ENCODE peak calls at places on chromosomes 16 and 17, in ten cellular contexts. Z is mucosa of descending colon, E is left ventricle myocardium inferior, W is transverse colon, D is body of pancreas, Y is hepatocyte, O is IMR-90, I is PC-3, K is cardiac muscle cell, S is A549. U is an unnamed sample. For H3K4me1, the result is how much of the 10 kb centered on the place peaks cover.

GRCh38 chr16:8391219-8391757 is 199.0 kb downstream of the TMEM114 start:
- DNase-seq in Z (no peak), E (no peak), W (no peak), D (peak), Y (peak), O (no peak), I (no peak), K (no peak), S (no peak), U (no peak)

GRCh38 chr17:75654176-75654575 is 12.8 kb downstream of the RECQL5 start:
- DNase-seq in Z (no peak), E (no peak), W (no peak), D (no peak), Y (no peak), O (no peak), I (peak), K (no peak), S (no peak), U (no peak)

GRCh38 chr16:76243620-76244019 is 33.6 kb upstream of the CNTNAP4 start:
- DNase-seq in Z (no peak), E (no peak), W (no peak), D (no peak), Y (no peak), O (no peak), I (no peak), K (no peak), S (no peak), U (no peak)

GRCh38 chr17:59746849-59747445 is 39.5 kb downstream of the VMP1 start:
- DNase-seq in Z (no peak), E (no peak), W (no peak), D (peak), Y (peak), O (peak), I (peak), K (peak), S (peak), U (no peak)

GRCh38 chr17:77872199-77872598 is 86.3 kb upstream of the TNRC6C start:
- DNase-seq in Z (no peak), E (no peak), W (no peak), D (no peak), Y (no peak), O (no peak), I (no peak), K (no peak), S (no peak), U (no peak)

GRCh38 chr16:67151431-67152097 is 766 bp upstream of the B3GNT9 start:
- DNase-seq in Z (no peak), E (no peak), W (no peak), D (no peak), Y (no peak), O (no peak), I (no peak), K (no peak), S (peak), U (no peak)

GRCh38 chr16:1530883-1531637 is 2.4 kb upstream of the TMEM204 start:
- DNase-seq in Z (no peak), E (peak), W (peak), D (peak), Y (peak), O (peak), I (no peak), K (no peak), S (no peak), U (no peak)

GRCh38 chr16:2170080-2170479 is 14.5 kb downstream of the TRAF7 start:
- DNase-seq in Z (no peak), E (no peak), W (no peak), D (no peak), Y (no peak), O (no peak), I (no peak), K (no peak), S (no peak), U (no peak)

GRCh38 chr16:52680993-52681392 is 134.1 kb upstream of the TOX3 start:
- DNase-seq in Z (no peak), E (no peak), W (no peak), D (no peak), Y (no peak), O (no peak), I (no peak), K (peak), S (no peak), U (peak)

GRCh38 chr16:86446279-86446678 is 64.0 kb upstream of the FOXF1 start:
- DNase-seq in Z (no peak), E (no peak), W (no peak), D (no peak), Y (no peak), O (no peak), I (no peak), K (no peak), S (no peak), U (no peak)

GRCh38 chr17:61490540-61490975 is 38.3 kb downstream of the TBX4 start:
- DNase-seq in Z (no peak), E (no peak), W (no peak), D (no peak), Y (peak), O (peak), I (peak), K (no peak), S (peak), U (no peak)

GRCh38 chr17:12545877-12546513 is 119.7 kb upstream of the MYOCD start:
- DNase-seq in Z (no peak), E (no peak), W (peak), D (peak), Y (peak), O (peak), I (peak), K (peak), S (peak), U (no peak)

GRCh38 chr16:8925455-8925854 is 38.3 kb downstream of the USP7 start:
- DNase-seq in Z (no peak), E (no peak), W (no peak), D (no peak), Y (no peak), O (no peak), I (no peak), K (no peak), S (no peak), U (no peak)

GRCh38 chr17:50631908-50632571 is 2.6 kb upstream of the ABCC3 start:
- DNase-seq in Z (peak), E (no peak), W (no peak), D (no peak), Y (no peak), O (no peak), I (peak), K (no peak), S (no peak), U (no peak)

GRCh38 chr16:14409563-14409962 is 220.5 kb downstream of the PARN start:
- DNase-seq in Z (no peak), E (no peak), W (peak), D (peak), Y (peak), O (peak), I (peak), K (no peak), S (no peak), U (no peak)

GRCh38 chr17:76053230-76054111 is 18.8 kb downstream of the SRP68 start:
- DNase-seq in Z (no peak), E (no peak), W (no peak), D (no peak), Y (peak), O (peak), I (peak), K (peak), S (peak), U (peak)

GRCh38 chr17:14201087-14201486 is 35.6 kb downstream of the CDRT15 start:
- DNase-seq in Z (no peak), E (no peak), W (peak), D (no peak), Y (no peak), O (peak), I (no peak), K (no peak), S (no peak), U (no peak)

GRCh38 chr17:66494023-66494803 is 191.8 kb downstream of the PRKCA start:
- DNase-seq in Z (no peak), E (no peak), W (no peak), D (no peak), Y (no peak), O (peak), I (peak), K (no peak), S (peak), U (no peak)

GRCh38 chr17:82492647-82493516 is 26.6 kb upstream of the FOXK2 start:
- DNase-seq in Z (no peak), E (no peak), W (no peak), D (no peak), Y (no peak), O (peak), I (peak), K (no peak), S (peak), U (no peak)

GRCh38 chr17:56987283-56987834 is 9.4 kb downstream of the SCPEP1 start:
- DNase-seq in Z (no peak), E (no peak), W (no peak), D (no peak), Y (no peak), O (no peak), I (no peak), K (no peak), S (no peak), U (no peak)

GRCh38 chr17:35750526-35751395 is 2.3 kb downstream of the GAS2L2 start:
- DNase-seq in Z (no peak), E (no peak), W (no peak), D (no peak), Y (no peak), O (no peak), I (no peak), K (no peak), S (no peak), U (no peak)

GRCh38 chr16:48126801-48127644 is 28.8 kb downstream of the ABCC12 start:
- DNase-seq in Z (no peak), E (no peak), W (no peak), D (peak), Y (peak), O (peak), I (peak), K (peak), S (peak), U (peak)

GRCh38 chr17:31538080-31538762 is 146.7 kb downstream of the RAB11FIP4 start:
- DNase-seq in Z (no peak), E (no peak), W (peak), D (no peak), Y (no peak), O (no peak), I (no peak), K (no peak), S (no peak), U (no peak)

GRCh38 chr16:85532147-85532546 is 81.0 kb upstream of the GSE1 start:
- DNase-seq in Z (no peak), E (no peak), W (no peak), D (no peak), Y (no peak), O (no peak), I (no peak), K (no peak), S (no peak), U (no peak)

GRCh38 chr17:58783380-58783779 is 27.7 kb downstream of the PPM1E start:
- DNase-seq in Z (no peak), E (no peak), W (no peak), D (no peak), Y (peak), O (no peak), I (peak), K (no peak), S (no peak), U (no peak)

GRCh38 chr16:27518226-27518625 is 31.5 kb downstream of the GTF3C1 start:
- DNase-seq in Z (no peak), E (no peak), W (no peak), D (no peak), Y (no peak), O (no peak), I (no peak), K (no peak), S (no peak), U (no peak)

GRCh38 chr16:27516360-27516759 is 33.4 kb downstream of the GTF3C1 start:
- DNase-seq in Z (no peak), E (no peak), W (no peak), D (peak), Y (no peak), O (no peak), I (no peak), K (no peak), S (no peak), U (no peak)

GRCh38 chr16:27514806-27515205 is 34.9 kb downstream of the GTF3C1 start:
- DNase-seq in Z (peak), E (peak), W (no peak), D (no peak), Y (no peak), O (peak), I (no peak), K (no peak), S (no peak), U (no peak)

GRCh38 chr16:27512061-27512460 is 37.7 kb downstream of the GTF3C1 start:
- DNase-seq in Z (no peak), E (no peak), W (no peak), D (peak), Y (no peak), O (no peak), I (no peak), K (no peak), S (no peak), U (no peak)

DNA sequence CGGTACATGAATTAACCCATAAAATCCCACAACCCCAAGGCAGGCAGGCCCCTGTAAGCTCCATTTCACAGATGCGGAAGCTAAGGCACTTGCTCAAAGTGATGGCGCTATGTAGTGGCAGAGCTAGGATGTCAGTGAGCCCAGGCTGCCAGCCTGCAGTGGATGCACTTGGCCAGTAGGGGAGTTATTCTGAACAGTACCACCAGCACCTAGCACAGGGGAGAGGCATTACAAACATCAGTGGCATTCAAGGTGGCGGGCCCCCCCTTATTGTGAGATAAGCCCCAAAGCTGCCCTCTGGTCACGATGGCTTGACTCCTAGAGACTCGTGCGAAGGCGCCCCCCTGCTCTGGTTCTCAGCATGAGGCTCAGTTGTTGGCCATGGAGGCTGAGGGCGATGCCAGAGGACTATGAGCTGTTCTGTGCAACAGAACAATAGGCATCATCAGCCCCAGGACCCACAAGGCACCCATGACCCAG is 33.8 kb downstream of the GTF3C1 start:
- DNase-seq in Z (no peak), E (no peak), W (no peak), D (peak), Y (peak), O (no peak), I (peak), K (peak), S (peak), U (no peak)
- TF ChIP-seq CTCF in Z (no peak), E (peak), W (peak), D (peak), Y (peak), O (peak), I (peak), K (peak), S (peak), U (no peak)

GRCh38 chr17:80262775-80263244 is 2.2 kb downstream of the RNF213 start:
- DNase-seq in Z (no peak), E (no peak), W (no peak), D (no peak), Y (no peak), O (no peak), I (no peak), K (no peak), S (no peak), U (no peak)

GRCh38 chr17:80263253-80264047 is 2.8 kb downstream of the RNF213 start:
- DNase-seq in Z (peak), E (peak), W (peak), D (peak), Y (peak), O (peak), I (no peak), K (no peak), S (peak), U (peak)

GRCh38 chr17:80261895-80262279 is 1.2 kb downstream of the RNF213 start:
- DNase-seq in Z (no peak), E (no peak), W (no peak), D (no peak), Y (no peak), O (no peak), I (no peak), K (no peak), S (no peak), U (no peak)

GRCh38 chr17:80261159-80261894 is 675 bp downstream of the RNF213 start:
- DNase-seq in Z (peak), E (peak), W (peak), D (peak), Y (peak), O (peak), I (peak), K (peak), S (peak), U (peak)

DNA sequence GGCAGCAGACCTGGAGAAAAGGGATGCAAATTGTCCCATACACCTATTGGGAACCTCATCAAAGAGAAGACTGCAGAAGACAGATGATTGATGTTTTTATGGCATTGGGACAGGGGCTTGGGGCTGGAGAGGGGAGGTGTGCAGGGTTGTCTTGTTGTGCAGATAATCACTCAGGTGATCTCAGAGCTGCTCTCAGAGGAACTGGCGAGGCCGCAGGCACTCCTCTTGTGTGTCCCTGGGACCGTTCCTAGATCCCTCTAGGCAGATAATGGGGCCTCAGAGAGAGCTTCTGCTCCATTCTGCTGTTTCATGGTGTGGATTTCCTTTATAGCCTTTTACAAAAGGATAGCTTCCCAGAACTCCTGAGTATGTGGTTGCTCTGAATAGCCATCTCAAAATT is 1.6 kb downstream of the RNF213 start:
- DNase-seq in Z (no peak), E (no peak), W (no peak), D (no peak), Y (no peak), O (no peak), I (no peak), K (no peak), S (no peak), U (no peak)
- H3K4me1 ChIP-seq in Z (under half), E (half or more), W (under half), D (under half), Y (under half), O (under half), I (under half), K (under half), S (half or more), U (under half)

DNA sequence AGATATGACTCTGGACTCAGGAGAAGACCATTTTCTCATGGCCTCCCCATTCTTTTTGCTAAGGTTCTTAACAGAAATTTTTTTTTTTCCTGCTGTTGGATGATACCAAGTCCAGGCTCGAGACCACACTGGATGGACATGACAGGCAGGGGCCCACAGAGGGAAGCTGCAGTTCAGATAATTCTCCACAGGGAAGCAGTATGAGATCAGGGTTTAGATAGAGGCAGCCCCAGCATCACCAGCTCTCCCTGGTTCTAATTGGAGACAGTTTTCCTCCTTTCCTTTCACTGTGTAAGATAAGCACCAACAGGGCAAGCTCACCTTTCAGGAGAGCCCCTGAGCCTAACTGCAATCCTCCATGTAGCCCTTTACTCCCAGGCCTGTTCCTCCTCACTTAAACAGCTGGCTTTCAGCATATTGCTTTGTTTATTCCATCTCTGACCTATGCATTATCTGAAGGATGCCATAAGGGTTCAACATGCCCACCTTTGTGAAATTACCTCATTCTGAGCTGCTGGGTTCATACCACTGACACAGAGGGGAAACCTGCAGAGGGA is 108.1 kb downstream of the SNX11 start:
- DNase-seq in Z (no peak), E (no peak), W (peak), D (peak), Y (peak), O (peak), I (peak), K (no peak), S (peak), U (no peak)
- TF ChIP-seq CTCF in Z (peak), E (peak), W (peak), D (peak), Y (peak), O (peak), I (peak), K (peak), S (peak), U (no peak)

GRCh38 chr17:45429338-45430005 is 3.2 kb downstream of the ARHGAP27 start:
- DNase-seq in Z (peak), E (no peak), W (no peak), D (no peak), Y (peak), O (no peak), I (no peak), K (peak), S (no peak), U (no peak)

GRCh38 chr17:45427181-45427835 is 5.4 kb downstream of the ARHGAP27 start:
- DNase-seq in Z (peak), E (no peak), W (no peak), D (no peak), Y (peak), O (no peak), I (no peak), K (no peak), S (no peak), U (no peak)

GRCh38 chr17:45428954-45429337 is 3.7 kb downstream of the ARHGAP27 start:
- DNase-seq in Z (peak), E (no peak), W (no peak), D (no peak), Y (no peak), O (no peak), I (no peak), K (no peak), S (no peak), U (no peak)

GRCh38 chr17:45426561-45426960 is 6.1 kb downstream of the ARHGAP27 start:
- DNase-seq in Z (peak), E (no peak), W (no peak), D (no peak), Y (peak), O (no peak), I (no peak), K (no peak), S (no peak), U (no peak)

GRCh38 chr17:45428050-45428953 is 4.4 kb downstream of the ARHGAP27 start:
- DNase-seq in Z (peak), E (peak), W (peak), D (peak), Y (peak), O (peak), I (peak), K (peak), S (peak), U (peak)
- H3K4me1 ChIP-seq in Z (under half), E (half or more), W (under half), D (half or more), Y (under half), O (under half), I (half or more), K (under half), S (under half), U (under half)

GRCh38 chr17:39666231-39666600 is 1.1 kb downstream of the TCAP start:
- DNase-seq in Z (no peak), E (peak), W (no peak), D (no peak), Y (no peak), O (no peak), I (no peak), K (no peak), S (no peak), U (no peak)

GRCh38 chr17:39666601-39667261 is 1.5 kb upstream of the PNMT start:
- DNase-seq in Z (no peak), E (peak), W (no peak), D (no peak), Y (no peak), O (no peak), I (no peak), K (no peak), S (no peak), U (no peak)

GRCh38 chr17:39667262-39668140 is 752 bp upstream of the PNMT start:
- DNase-seq in Z (no peak), E (peak), W (peak), D (no peak), Y (peak), O (no peak), I (no peak), K (peak), S (no peak), U (no peak)

GRCh38 chr17:39664581-39665561 is at the start of gene TCAP:
- DNase-seq in Z (no peak), E (peak), W (no peak), D (no peak), Y (no peak), O (no peak), I (no peak), K (peak), S (no peak), U (no peak)

DNA sequence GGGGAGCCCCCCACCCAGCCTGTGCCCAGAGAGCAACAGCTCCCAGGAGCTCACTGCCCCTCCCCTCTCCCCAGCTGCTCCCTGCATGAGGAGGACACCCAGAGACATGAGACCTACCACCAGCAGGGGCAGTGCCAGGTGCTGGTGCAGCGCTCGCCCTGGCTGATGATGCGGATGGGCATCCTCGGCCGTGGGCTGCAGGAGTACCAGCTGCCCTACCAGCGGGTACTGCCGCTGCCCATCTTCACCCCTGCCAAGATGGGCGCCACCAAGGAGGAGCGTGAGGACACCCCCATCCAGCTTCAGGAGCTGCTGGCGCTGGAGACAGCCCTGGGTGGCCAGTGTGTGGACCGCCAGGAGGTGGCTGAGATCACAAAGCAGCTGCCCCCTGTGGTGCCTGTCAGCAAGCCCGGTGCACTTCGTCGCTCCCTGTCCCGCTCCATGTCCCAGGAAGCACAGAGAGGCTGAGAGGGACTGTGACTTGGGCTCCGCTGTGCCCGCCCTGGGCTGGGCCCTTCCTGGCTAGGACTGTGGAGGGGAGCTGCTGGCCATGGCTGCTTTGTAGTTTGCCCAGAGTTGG is 583 bp downstream of the TCAP start:
- DNase-seq in Z (no peak), E (no peak), W (no peak), D (no peak), Y (no peak), O (no peak), I (peak), K (no peak), S (peak), U (no peak)
- TF ChIP-seq CTCF in Z (no peak), E (peak), W (no peak), D (peak), Y (peak), O (no peak), I (peak), K (no peak), S (no peak), U (no peak)

U was measured in lung.